ENCODE peak calls at places on chromosomes 2 and 18, in seven cellular contexts. Z is PC-9, L is mucosa of descending colon, K is A549, C is thoracic aorta, O is Peyer's patch, J is fibroblast of pulmonary artery. Q is an unnamed sample.

GRCh38 chr2:26581266-26581990 is 59.7 kb downstream of the CIB4 start:
- DNase-seq in Z (no peak), L (no peak), K (no peak), C (no peak), O (no peak), J (no peak), Q (no peak)

GRCh38 chr18:10526211-10526949 is 553 bp downstream of the NAPG start:
- DNase-seq in Z (no peak), L (peak; percentile 63), K (peak; percentile 23), C (no peak), O (peak; percentile 67), J (peak; percentile 56), Q (no peak)

GRCh38 chr2:38274286-38275276 is 102.5 kb downstream of the ATL2 start:
- DNase-seq in Z (peak; percentile 79), L (peak; percentile 51), K (peak; percentile 87), C (no peak), O (no peak), J (peak; percentile 91), Q (peak; percentile 89)

GRCh38 chr18:52288403-52289004 is 51.5 kb upstream of the DCC start:
- DNase-seq in Z (no peak), L (peak; percentile 62), K (peak; percentile 11), C (no peak), O (no peak), J (peak; percentile 20), Q (no peak)

GRCh38 chr2:122191331-122191730 is 435.9 kb downstream of the TSN start:
- DNase-seq in Z (no peak), L (peak; percentile 49), K (peak; percentile 27), C (no peak), O (no peak), J (peak; percentile 72), Q (no peak)

GRCh38 chr2:105737980-105738657 is 6.6 kb upstream of the NCK2 start:
- DNase-seq in Z (no peak), L (no peak), K (no peak), C (no peak), O (no peak), J (no peak), Q (peak; percentile 18)

GRCh38 chr18:6837904-6838303 is 108.4 kb downstream of the ARHGAP28 start:
- DNase-seq in Z (no peak), L (no peak), K (no peak), C (no peak), O (no peak), J (no peak), Q (no peak)

GRCh38 chr18:44793685-44794084 is 113.0 kb downstream of the SETBP1 start:
- DNase-seq in Z (no peak), L (no peak), K (no peak), C (no peak), O (no peak), J (no peak), Q (no peak)

GRCh38 chr2:71646028-71646427 is 192.7 kb downstream of the DYSF start:
- DNase-seq in Z (peak; percentile 94), L (no peak), K (no peak), C (peak; percentile 54), O (no peak), J (peak; percentile 45), Q (peak; percentile 39)

GRCh38 chr18:47204908-47205522 is 28.9 kb upstream of the IER3IP1 start:
- DNase-seq in Z (no peak), L (peak; percentile 75), K (peak; percentile 33), C (no peak), O (no peak), J (peak; percentile 59), Q (peak; percentile 30)

GRCh38 chr2:19171409-19171808 is 187.0 kb downstream of the OSR1 start:
- DNase-seq in Z (no peak), L (no peak), K (no peak), C (no peak), O (no peak), J (no peak), Q (no peak)

GRCh38 chr2:3023531-3023930 is 354.1 kb downstream of the EIPR1 start:
- DNase-seq in Z (no peak), L (no peak), K (no peak), C (no peak), O (no peak), J (no peak), Q (no peak)

GRCh38 chr2:10231551-10232085 is 71.1 kb upstream of the HPCAL1 start:
- DNase-seq in Z (no peak), L (no peak), K (no peak), C (no peak), O (no peak), J (no peak), Q (no peak)

GRCh38 chr2:73333564-73333963 is 40.2 kb upstream of the EGR4 start:
- DNase-seq in Z (no peak), L (no peak), K (no peak), C (no peak), O (no peak), J (no peak), Q (no peak)

GRCh38 chr2:234682492-234683228 is 185.8 kb upstream of the ARL4C start:
- DNase-seq in Z (no peak), L (no peak), K (no peak), C (no peak), O (no peak), J (no peak), Q (peak; percentile 23)

GRCh38 chr2:59875836-59876235 is 677.6 kb downstream of the BCL11A start:
- DNase-seq in Z (no peak), L (no peak), K (no peak), C (no peak), O (no peak), J (no peak), Q (no peak)

GRCh38 chr18:48477353-48477752 is 61.5 kb upstream of the CTIF start:
- DNase-seq in Z (peak; percentile 19), L (no peak), K (no peak), C (no peak), O (no peak), J (peak; percentile 26), Q (no peak)

GRCh38 chr2:42843611-42844010 is 51.2 kb upstream of the HAAO start:
- DNase-seq in Z (no peak), L (no peak), K (no peak), C (no peak), O (no peak), J (no peak), Q (no peak)

GRCh38 chr2:64227603-64228125 is 83.4 kb upstream of the PELI1 start:
- DNase-seq in Z (no peak), L (no peak), K (no peak), C (no peak), O (no peak), J (no peak), Q (no peak)

GRCh38 chr2:64226611-64227010 is 82.4 kb upstream of the PELI1 start:
- DNase-seq in Z (peak; percentile 13), L (no peak), K (no peak), C (no peak), O (no peak), J (no peak), Q (no peak)

GRCh38 chr2:64230540-64230939 is 86.3 kb upstream of the PELI1 start:
- DNase-seq in Z (no peak), L (no peak), K (no peak), C (no peak), O (no peak), J (no peak), Q (no peak)

GRCh38 chr2:64228126-64228678 is 84.0 kb upstream of the PELI1 start:
- DNase-seq in Z (peak; percentile 55), L (peak; percentile 87), K (peak; percentile 55), C (peak; percentile 13), O (peak; percentile 84), J (peak; percentile 65), Q (peak; percentile 59)

DNA sequence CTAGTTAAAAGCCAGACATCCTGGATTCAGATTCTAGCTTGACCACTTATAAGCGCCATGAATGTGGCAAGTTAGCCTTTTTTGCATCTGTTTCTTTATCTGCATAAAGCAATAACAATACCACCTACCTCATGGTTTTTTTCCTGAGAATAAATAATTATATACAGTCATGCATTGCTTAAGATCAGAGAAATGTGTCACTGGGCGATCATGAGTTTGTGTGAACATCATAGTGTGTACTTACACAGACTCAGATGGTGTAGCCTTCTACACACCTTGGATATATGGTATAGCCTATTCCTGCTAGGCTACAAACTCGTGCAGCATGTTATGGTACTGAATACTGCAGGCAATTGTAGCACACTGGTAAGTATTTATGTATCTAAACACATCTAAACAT is 84.7 kb upstream of the PELI1 start:
- DNase-seq in Z (no peak), L (no peak), K (no peak), C (no peak), O (no peak), J (no peak), Q (no peak)
- H3K4me3 ChIP-seq in Z (no peak overlapping the region), L (no peak overlapping the region), K (no peak overlapping the region), C (peak overlapping the region; percentile 74), O (no peak overlapping the region), J (no peak overlapping the region), Q (no peak overlapping the region)

DNA sequence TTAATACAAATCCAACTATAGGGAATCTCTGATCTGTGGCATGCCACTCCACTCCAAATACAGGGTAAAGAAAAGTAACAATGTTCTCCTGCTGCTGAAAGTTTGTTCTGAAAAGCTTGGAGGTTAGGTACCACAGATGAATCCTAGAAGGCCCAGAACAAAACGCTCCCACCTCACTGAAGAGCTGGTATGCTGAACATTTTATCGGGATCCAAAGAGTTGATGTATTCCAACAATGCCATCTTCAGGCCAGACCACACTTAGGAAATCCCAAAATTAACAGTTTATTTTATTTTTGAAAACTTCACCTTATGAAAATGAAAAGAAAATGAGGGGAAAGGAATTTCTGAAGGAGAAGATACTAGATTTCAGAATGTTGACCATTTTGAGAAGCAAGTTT is 145.1 kb upstream of the CDH19 start:
- DNase-seq in Z (no peak), L (peak; percentile 21), K (peak; percentile 29), C (no peak), O (no peak), J (peak; percentile 53), Q (peak; percentile 6)
- TF ChIP-seq CTCF in Z (no peak), L (no peak), K (peak; percentile 34), C (no peak), O (no peak), J (peak; percentile 30), Q (peak; percentile 5)

DNA sequence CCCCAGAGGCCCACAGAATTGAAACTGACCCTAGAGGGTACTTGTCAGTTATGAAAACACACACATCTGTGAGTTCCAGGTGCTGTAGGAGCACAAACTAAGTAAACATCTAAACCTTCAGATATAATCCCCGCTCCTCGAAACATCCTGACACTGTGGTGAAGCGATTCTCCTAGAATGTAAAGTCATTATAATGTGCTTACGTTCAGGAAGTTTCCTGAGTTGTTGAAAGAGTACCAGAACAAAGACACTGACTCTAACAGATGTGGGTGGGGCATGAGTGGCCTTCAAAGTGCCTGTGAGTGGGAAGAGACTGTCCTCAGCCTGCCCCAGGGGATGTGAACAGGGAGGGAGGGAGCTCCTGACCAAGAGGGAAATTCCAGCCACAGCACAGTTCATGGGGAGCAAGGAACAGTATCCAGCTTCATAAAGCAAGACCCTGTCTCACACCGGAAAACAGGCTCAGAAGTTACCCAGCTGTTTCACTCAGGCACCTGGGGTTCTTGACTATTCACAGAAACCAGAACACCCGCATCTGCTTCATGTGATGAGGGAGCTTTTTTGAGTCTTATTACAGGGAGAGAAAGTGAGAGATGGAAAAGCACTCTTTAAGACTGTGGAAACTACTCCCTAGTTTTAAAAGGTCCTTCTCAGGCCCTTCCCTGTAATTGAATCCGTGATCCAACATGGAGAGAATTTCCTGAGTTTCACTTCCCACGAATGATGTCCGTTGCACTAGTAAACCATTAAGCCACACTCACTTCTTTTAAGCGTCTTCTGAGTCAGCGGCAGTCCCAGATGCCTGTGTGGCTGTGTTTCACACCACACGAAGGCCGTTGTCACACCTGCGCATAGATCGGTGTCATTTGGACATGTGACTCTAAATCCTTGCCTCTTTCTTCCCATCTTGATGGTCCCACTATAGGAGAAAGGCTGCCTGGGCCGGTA is 88.6 kb upstream of the EML6 start:
- DNase-seq in Z (no peak), L (no peak), K (peak; percentile 89), C (no peak), O (peak; percentile 35), J (peak; percentile 95), Q (peak; percentile 86)
- H3K4me3 ChIP-seq in Z (no peak overlapping the region), L (no peak overlapping the region), K (peak overlapping the region; percentile 1), C (peak overlapping the region; percentile 26), O (no peak overlapping the region), J (peak overlapping the region; percentile 16), Q (no peak overlapping the region)

GRCh38 chr2:74844752-74845151 is 10.8 kb downstream of the HK2 start:
- DNase-seq in Z (no peak), L (no peak), K (no peak), C (no peak), O (no peak), J (no peak), Q (no peak)
- TF ChIP-seq CTCF in Z (no peak), L (no peak), K (no peak), C (no peak), O (no peak), J (no peak), Q (no peak)

Q was measured in astrocyte of the spinal cord.